ENCODE peak calls at places on chromosome 6, in four cellular contexts. Z, U, Y and W are unnamed samples.

GRCh38 chr6:150878347-150879213 is 13.1 kb downstream of the MTHFD1L start:
- DNase-seq in Y (no peak), U (no peak), Z (no peak), W (no peak)

GRCh38 chr6:151330130-151330715 is 61.1 kb downstream of the ZBTB2 start:
- DNase-seq in U (no peak), Z (no peak), Y (no peak), W (no peak)

GRCh38 chr6:19691465-19692167 is 145.6 kb upstream of the ID4 start:
- DNase-seq in U (no peak), Z (no peak), Y (no peak), W (peak; percentile 71)

GRCh38 chr6:71228461-71229041 is 60.1 kb upstream of the OGFRL1 start:
- DNase-seq in Y (no peak), U (no peak), Z (no peak), W (no peak)

GRCh38 chr6:169589293-169589692 is 112.5 kb downstream of the WDR27 start:
- DNase-seq in U (no peak), Z (no peak), Y (no peak), W (no peak)

GRCh38 chr6:658244-658643 is 1.3 kb upstream of the HUS1B start:
- DNase-seq in Z (no peak), Y (no peak), U (no peak), W (no peak)

GRCh38 chr6:145749632-145750031 is 14.3 kb upstream of the EPM2A start:
- DNase-seq in Z (no peak), Y (no peak), U (no peak), W (no peak)

GRCh38 chr6:81023007-81023582 is 729.4 kb downstream of the TENT5A start:
- DNase-seq in U (no peak), Z (no peak), Y (no peak), W (no peak)

GRCh38 chr6:109687271-109687721 is 3.7 kb downstream of the AK9 start:
- DNase-seq in Z (no peak), U (no peak), Y (no peak), W (no peak)

GRCh38 chr6:112831022-112831421 is 483.9 kb downstream of the RFPL4B start:
- DNase-seq in U (no peak), Y (no peak), Z (no peak), W (no peak)

GRCh38 chr6:72522735-72523141 is 99.1 kb upstream of the KCNQ5 start:
- DNase-seq in Z (peak; percentile 4), U (no peak), Y (peak; percentile 29), W (no peak)

GRCh38 chr6:99013145-99013544 is 65.4 kb upstream of the FBXL4 start:
- DNase-seq in Y (no peak), U (no peak), Z (no peak), W (no peak)

GRCh38 chr6:149332602-149333311 is 15.2 kb downstream of the TAB2 start:
- DNase-seq in Y (no peak), Z (no peak), U (no peak), W (no peak)

GRCh38 chr6:25320459-25320858 is 41.3 kb downstream of the CARMIL1 start:
- DNase-seq in U (no peak), Z (no peak), Y (no peak), W (no peak)

GRCh38 chr6:142887534-142887933 is 57.4 kb downstream of the HIVEP2 start:
- DNase-seq in Y (no peak), Z (no peak), U (no peak), W (no peak)

GRCh38 chr6:5084192-5084786 is 852 bp upstream of the PPP1R3G start:
- DNase-seq in Z (no peak), U (no peak), Y (no peak), W (no peak)

GRCh38 chr6:16669227-16669626 is 92.0 kb downstream of the ATXN1 start:
- DNase-seq in U (no peak), Z (peak; percentile 69), Y (no peak), W (no peak)

GRCh38 chr6:151340206-151340978 is 51.0 kb downstream of the ZBTB2 start:
- DNase-seq in U (no peak), Z (no peak), Y (no peak), W (no peak)

GRCh38 chr6:139713911-139714527 is 339.6 kb upstream of the CITED2 start:
- DNase-seq in Y (no peak), U (no peak), Z (no peak), W (no peak)

GRCh38 chr6:55943329-55943728 is 67.9 kb upstream of the BMP5 start:
- DNase-seq in Y (no peak), Z (no peak), U (no peak), W (no peak)

GRCh38 chr6:132391391-132392291 is 9.6 kb downstream of the MOXD1 start:
- DNase-seq in Z (no peak), U (no peak), Y (no peak), W (no peak)

GRCh38 chr6:74137910-74138309 is 441.9 kb downstream of the CD109 start:
- DNase-seq in Y (no peak), U (no peak), Z (no peak), W (no peak)

GRCh38 chr6:69835414-69836179 is 30.8 kb upstream of the COL19A1 start:
- DNase-seq in U (peak; percentile 16), Y (no peak), Z (no peak), W (no peak)

GRCh38 chr6:64046746-64047208 is 411.2 kb downstream of the PHF3 start:
- DNase-seq in U (no peak), Y (no peak), Z (no peak), W (no peak)

GRCh38 chr6:153059757-153060156 is 57.2 kb upstream of the MTRF1L start:
- DNase-seq in Y (no peak), U (no peak), Z (no peak), W (no peak)

GRCh38 chr6:30951907-30952469 is 11.2 kb downstream of the MUCL3 start:
- DNase-seq in U (no peak), Z (no peak), Y (no peak), W (no peak)

GRCh38 chr6:169085466-169085865 is 168.2 kb downstream of the THBS2 start:
- DNase-seq in U (no peak), Z (no peak), Y (no peak), W (no peak)

GRCh38 chr6:34237316-34237721 is 646 bp downstream of the HMGA1 start:
- DNase-seq in U (no peak), Z (no peak), Y (no peak), W (no peak)

GRCh38 chr6:111894951-111895350 is 21.7 kb upstream of the FYN start:
- DNase-seq in U (no peak), Z (no peak), Y (no peak), W (no peak)